ENCODE peak calls at places on chromosomes 4 and X, in eight cellular contexts. W is testis; X is CD4-positive, CD25-positive, alpha-beta regulatory T cell; V is mesenchymal stem cell; S is right lobe of liver; A is hepatocyte; U is endothelial cell of umbilical vein; O is esophagus muscularis mucosa. I is an unnamed sample. For H3K4me1 and H3K9me3, the result is how much of the 10 kb centered on the place peaks cover.

GRCh38 chr4:112321768-112322684 is 24.9 kb downstream of the ALPK1 start:
- DNase-seq in W (peak), X (peak), V (peak), S (peak), A (peak), U (peak), O (peak), I (peak)

GRCh38 chr4:164945146-164945545 is 32.3 kb downstream of the TRIM61 start:
- DNase-seq in W (no peak), X (no peak), V (no peak), S (no peak), A (no peak), U (no peak), O (no peak), I (no peak)

GRCh38 chrX:75596178-75596577 is 73.3 kb upstream of the ZDHHC15 start:
- DNase-seq in W (peak), X (no peak), V (no peak), S (no peak), A (no peak), U (no peak), O (no peak), I (no peak)

GRCh38 chr4:137881641-137882040 is 349.3 kb upstream of the PCDH18 start:
- DNase-seq in W (peak), X (no peak), V (no peak), S (no peak), A (no peak), U (no peak), O (no peak), I (no peak)

GRCh38 chrX:29215251-29215650 is 628.0 kb downstream of the IL1RAPL1 start:
- DNase-seq in W (no peak), X (no peak), V (no peak), S (no peak), A (no peak), U (no peak), O (no peak), I (no peak)

GRCh38 chr4:113673450-113673849 is 88.1 kb downstream of the CAMK2D start:
- DNase-seq in W (no peak), X (no peak), V (peak), S (no peak), A (peak), U (no peak), O (no peak), I (no peak)

GRCh38 chr4:158121203-158121586 is 51.6 kb downstream of the GASK1B start:
- DNase-seq in W (peak), X (no peak), V (peak), S (no peak), A (peak), U (no peak), O (no peak), I (no peak)

GRCh38 chr4:188218392-188218791 is 79.2 kb downstream of the TRIML1 start:
- DNase-seq in W (peak), X (no peak), V (no peak), S (no peak), A (no peak), U (no peak), O (no peak), I (no peak)

GRCh38 chrX:119809185-119809666 is 17.8 kb upstream of the RPL39 start:
- DNase-seq in W (no peak), X (no peak), V (peak), S (no peak), A (no peak), U (peak), O (no peak), I (no peak)

GRCh38 chr4:117156806-117157205 is 71.4 kb upstream of the TRAM1L1 start:
- DNase-seq in W (no peak), X (no peak), V (no peak), S (no peak), A (no peak), U (no peak), O (no peak), I (no peak)

GRCh38 chr4:48137766-48138349 is 3.8 kb upstream of the TXK start:
- DNase-seq in W (no peak), X (no peak), V (no peak), S (no peak), A (no peak), U (no peak), O (no peak), I (no peak)

GRCh38 chr4:12472082-12472481 is 1012.1 kb downstream of the RAB28 start:
- DNase-seq in W (no peak), X (no peak), V (no peak), S (no peak), A (peak), U (no peak), O (no peak), I (no peak)

GRCh38 chrX:38816158-38816557 is 14.9 kb downstream of the MID1IP1 start:
- DNase-seq in W (no peak), X (no peak), V (no peak), S (no peak), A (no peak), U (no peak), O (no peak), I (no peak)

GRCh38 chrX:86133761-86134160 is 14.5 kb upstream of the DACH2 start:
- DNase-seq in W (no peak), X (no peak), V (peak), S (no peak), A (peak), U (peak), O (no peak), I (no peak)

GRCh38 chr4:122733805-122734155 is 1.3 kb downstream of the BBS12 start:
- DNase-seq in W (no peak), X (no peak), V (no peak), S (no peak), A (no peak), U (no peak), O (no peak), I (no peak)

GRCh38 chr4:82561745-82562552 is at the start of gene TMEM150C:
- DNase-seq in W (peak), X (no peak), V (peak), S (peak), A (peak), U (peak), O (peak), I (peak)

GRCh38 chr4:166044871-166045270 is 171.8 kb downstream of the TLL1 start:
- DNase-seq in W (no peak), X (no peak), V (no peak), S (no peak), A (no peak), U (no peak), O (no peak), I (no peak)

DNA sequence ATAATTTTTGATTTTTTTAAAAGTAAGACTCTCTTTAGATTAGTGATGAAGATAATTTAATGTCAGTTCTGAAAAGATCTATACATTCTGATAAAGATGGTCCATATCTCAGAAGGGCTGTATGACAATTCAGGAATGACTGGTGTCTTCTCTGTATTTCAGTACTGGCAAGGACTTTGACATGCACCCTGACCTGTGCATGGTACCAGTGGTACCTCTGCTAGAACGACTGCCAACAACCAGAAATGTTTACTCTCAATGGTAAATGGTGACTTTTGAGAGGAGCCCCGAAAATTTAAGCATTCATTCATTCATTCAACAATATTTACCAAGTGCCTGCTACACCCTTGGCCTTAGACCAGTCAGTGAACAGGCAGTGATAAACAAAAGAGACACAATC is 4.8 kb downstream of the NR3C2 start:
- DNase-seq in W (no peak), X (no peak), V (no peak), S (no peak), A (no peak), U (no peak), O (no peak), I (no peak)
- H3K4me1 ChIP-seq in W (under half), X (under half), V (under half), S (under half), A (under half), U (under half), O (under half), I (under half)

DNA sequence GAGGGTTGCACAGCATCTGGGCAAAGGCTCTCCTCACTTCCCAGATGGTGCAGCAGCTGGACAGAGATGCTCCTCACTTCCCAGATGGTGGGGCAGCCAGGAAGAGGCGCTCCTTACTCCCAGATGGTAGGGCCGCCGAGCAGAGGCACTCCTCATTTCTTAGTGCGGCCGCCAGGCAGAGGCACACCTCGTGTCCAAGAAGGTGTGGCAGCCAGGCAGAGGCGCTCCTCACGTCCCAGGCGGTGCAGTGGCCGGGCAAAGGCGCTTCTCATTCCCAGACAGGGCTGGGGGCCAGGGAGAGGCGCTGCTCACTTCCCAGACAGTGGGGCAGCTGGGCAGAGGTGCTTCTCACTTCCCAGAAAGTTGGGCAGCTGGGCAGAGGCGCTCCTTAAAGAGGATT is 48.8 kb downstream of the ZNF732 start:
- DNase-seq in W (no peak), X (no peak), V (no peak), S (no peak), A (no peak), U (no peak), O (no peak), I (no peak)
- H3K9me3 ChIP-seq in W (under half), X (half or more), V (half or more), S (under half), A (under half), U (under half), O (under half), I (under half)

GRCh38 chr4:80263541-80264351 is 2.7 kb upstream of the FGF5 start:
- DNase-seq in W (no peak), X (no peak), V (peak), S (no peak), A (no peak), U (no peak), O (no peak), I (no peak)
- H3K4me1 ChIP-seq in W (under half), X (under half), V (under half), S (under half), A (under half), U (under half), O (under half), I (under half)

DNA sequence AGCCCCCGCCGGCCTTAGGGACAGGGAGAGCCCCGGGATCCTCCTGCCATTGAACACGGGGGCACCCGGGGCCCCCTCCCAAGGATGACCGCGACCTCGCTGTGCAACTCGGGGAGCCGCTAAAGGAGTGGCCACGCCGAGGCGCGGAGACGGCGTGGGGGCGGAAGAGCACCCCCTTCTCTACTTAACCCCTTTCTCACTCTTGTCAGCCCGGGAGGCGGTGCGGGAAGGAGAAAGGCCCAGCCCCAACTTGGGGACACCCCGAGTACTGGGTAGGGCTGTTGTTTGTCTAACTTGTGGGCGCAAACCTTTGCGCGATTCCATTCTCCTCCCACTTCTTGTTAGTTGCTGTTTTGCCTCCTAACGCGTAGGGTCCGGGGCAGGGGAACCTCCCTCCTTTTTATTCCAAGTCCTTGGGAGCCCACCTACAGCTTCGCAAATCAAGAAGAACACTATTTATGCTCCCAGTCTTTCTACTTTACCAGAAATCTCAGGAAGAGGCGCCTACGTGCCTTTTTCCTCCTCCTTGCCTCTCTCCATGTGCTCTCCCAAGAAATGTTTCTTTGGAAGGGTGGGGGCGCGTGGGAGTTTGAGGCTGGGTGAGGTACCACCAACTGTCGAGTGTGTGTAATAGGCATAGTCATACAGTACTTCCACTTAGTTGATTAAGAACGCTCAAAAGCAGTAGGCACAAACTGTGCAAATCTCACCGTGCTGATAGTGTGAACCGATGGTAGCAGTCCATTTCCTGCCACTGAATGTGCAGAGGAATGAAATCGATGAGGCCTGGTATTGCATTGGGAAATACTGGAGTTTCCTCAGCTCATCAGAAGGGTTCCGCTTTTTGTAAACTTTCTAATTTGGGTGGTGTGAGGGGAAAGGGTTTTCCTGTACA is 810 bp downstream of the DIAPH2 start:
- DNase-seq in W (peak), X (peak), V (peak), S (peak), A (peak), U (peak), O (peak), I (peak)
- H3K9me3 ChIP-seq in W (under half), X (under half), V (under half), S (under half), A (under half), U (under half), O (under half), I (under half)

I was measured in pancreas.